ENCODE peak calls at places on chromosomes 5 and 9, in six cellular contexts. I is GM13976, T is astrocyte of the spinal cord, S is BJ, U is HuH-7, Z is T-helper 9 cell. A is an unnamed sample.

GRCh38 chr9:15999422-16000339 is 446.8 kb downstream of the CCDC171 start:
- DNase-seq in T (peak), Z (no peak), S (peak), U (no peak), I (no peak), A (no peak)

GRCh38 chr5:52893105-52893504 is 96.0 kb upstream of the ITGA2 start:
- DNase-seq in U (no peak), I (no peak), T (peak), S (no peak), Z (no peak), A (no peak)

GRCh38 chr5:448061-448765 is 5.2 kb downstream of the EXOC3 start:
- DNase-seq in S (no peak), T (no peak), U (no peak), Z (no peak), I (no peak), A (peak)

GRCh38 chr5:152556779-152557178 is 151.7 kb upstream of the NMUR2 start:
- DNase-seq in U (no peak), I (no peak), T (no peak), S (no peak), Z (no peak), A (no peak)

GRCh38 chr5:134784241-134784920 is 25.8 kb downstream of the DDX46 start:
- DNase-seq in T (no peak), S (no peak), U (no peak), I (no peak), Z (no peak), A (no peak)

GRCh38 chr9:100027543-100027942 is 71.3 kb downstream of the ERP44 start:
- DNase-seq in S (no peak), T (no peak), I (no peak), Z (no peak), U (no peak), A (no peak)

GRCh38 chr5:178278358-178279023 is 45.9 kb upstream of the PHYKPL start:
- DNase-seq in U (no peak), Z (no peak), T (no peak), I (no peak), S (no peak), A (no peak)

GRCh38 chr5:53343187-53343586 is 137.2 kb upstream of the FST start:
- DNase-seq in I (no peak), S (peak), Z (no peak), U (no peak), T (peak), A (no peak)

GRCh38 chr9:318646-319045 is 104.0 kb downstream of the DOCK8 start:
- DNase-seq in I (no peak), U (no peak), Z (no peak), T (no peak), S (no peak), A (no peak)

GRCh38 chr9:96596601-96597111 is 23.0 kb downstream of the CDC14B start:
- DNase-seq in S (no peak), I (no peak), Z (no peak), U (no peak), T (no peak), A (no peak)

GRCh38 chr5:143561248-143561647 is 157.8 kb upstream of the NR3C1 start:
- DNase-seq in U (no peak), Z (no peak), T (no peak), S (no peak), I (no peak), A (no peak)

GRCh38 chr5:125310749-125311148 is 564.3 kb upstream of the ZNF608 start:
- DNase-seq in U (no peak), T (no peak), Z (no peak), S (no peak), I (no peak), A (no peak)

GRCh38 chr9:13387668-13388124 is 108.2 kb upstream of the MPDZ start:
- DNase-seq in S (no peak), Z (no peak), I (no peak), T (no peak), U (no peak), A (no peak)

GRCh38 chr9:85332487-85332886 is 409.3 kb downstream of the AGTPBP1 start:
- DNase-seq in S (no peak), U (peak), Z (no peak), T (no peak), I (no peak), A (no peak)

GRCh38 chr9:95753762-95754465 is 121.6 kb upstream of the ERCC6L2 start:
- DNase-seq in U (no peak), T (no peak), I (no peak), Z (no peak), S (no peak), A (no peak)

GRCh38 chr9:131562032-131562959 is 17.0 kb downstream of the PRRT1B start:
- DNase-seq in Z (no peak), U (peak), I (no peak), S (no peak), T (peak), A (no peak)

GRCh38 chr9:114484854-114485443 is 20.3 kb downstream of the WHRN start:
- DNase-seq in I (peak), S (no peak), T (peak), Z (no peak), U (no peak), A (no peak)

GRCh38 chr5:16504571-16504970 is 39.0 kb upstream of the ZNF622 start:
- DNase-seq in T (no peak), Z (no peak), I (no peak), U (no peak), S (no peak), A (no peak)

GRCh38 chr5:99068944-99069650 is 140.3 kb upstream of the CHD1 start:
- DNase-seq in S (no peak), I (no peak), U (no peak), Z (no peak), T (no peak), A (no peak)

A was measured in posterior cingulate gyrus.